ENCODE peak calls at places on chromosome 11, in eight cellular contexts. R is iris pigment epithelial cell; C is CD4-positive, alpha-beta T cell; W is caudate nucleus; I is effector memory CD8-positive, alpha-beta T cell; K is GOT3; V is effector CD4-positive, alpha-beta T cell; E is AG08396. B is an unnamed sample.

GRCh38 chr11:79663012-79663411 is 222.2 kb upstream of the TENM4 start:
- DNase-seq in W (no peak), R (no peak), K (no peak), C (no peak), I (no peak), E (no peak), V (no peak), B (no peak)

GRCh38 chr11:12930850-12931249 is 78.3 kb upstream of the RASSF10 start:
- DNase-seq in V (no peak), R (peak; percentile 22), C (no peak), W (no peak), K (no peak), E (no peak), I (no peak), B (no peak)

GRCh38 chr11:58923300-58923788 is 15.9 kb upstream of the GLYATL1 start:
- DNase-seq in W (no peak), V (no peak), C (no peak), I (no peak), K (peak; percentile 13), R (peak; percentile 40), E (peak; percentile 27), B (peak; percentile 64)

GRCh38 chr11:68753300-68753699 is 2.0 kb upstream of the TESMIN start:
- DNase-seq in E (no peak), K (no peak), W (no peak), C (no peak), V (no peak), R (no peak), I (no peak), B (no peak)

GRCh38 chr11:118621071-118621815 is 13.8 kb downstream of the PHLDB1 start:
- DNase-seq in W (peak; percentile 59), E (peak; percentile 84), R (peak; percentile 91), K (no peak), C (no peak), I (no peak), V (no peak), B (peak; percentile 95)

GRCh38 chr11:115959098-115959497 is 454.9 kb upstream of the CADM1 start:
- DNase-seq in I (no peak), K (no peak), E (no peak), W (no peak), R (no peak), V (no peak), C (no peak), B (no peak)

GRCh38 chr11:94048310-94048709 is 27.2 kb downstream of the HEPHL1 start:
- DNase-seq in I (no peak), K (no peak), C (no peak), R (no peak), V (no peak), E (no peak), W (no peak), B (no peak)

GRCh38 chr11:62574363-62575057 is 819 bp upstream of the EEF1G start:
- DNase-seq in I (no peak), E (peak; percentile 36), C (no peak), W (no peak), R (no peak), V (no peak), K (no peak), B (peak; percentile 51)

GRCh38 chr11:117597083-117597482 is 199.9 kb downstream of the DSCAML1 start:
- DNase-seq in W (no peak), E (peak; percentile 36), V (peak; percentile 11), C (peak; percentile 13), R (peak; percentile 38), I (peak; percentile 27), K (no peak), B (peak; percentile 41)

GRCh38 chr11:22785251-22785650 is 44.4 kb downstream of the SVIP start:
- DNase-seq in W (no peak), K (no peak), E (no peak), R (peak; percentile 22), I (no peak), V (no peak), C (no peak), B (peak; percentile 66)

GRCh38 chr11:46332568-46333128 is 14.6 kb upstream of the DGKZ start:
- DNase-seq in C (peak; percentile 54), R (no peak), I (no peak), W (no peak), K (no peak), V (no peak), E (no peak), B (peak; percentile 68)

GRCh38 chr11:123475478-123475877 is 45.4 kb downstream of the GRAMD1B start:
- DNase-seq in V (no peak), K (no peak), E (no peak), I (no peak), W (no peak), R (peak; percentile 49), C (no peak), B (peak; percentile 77)

GRCh38 chr11:96145163-96145585 is 197.8 kb downstream of the MAML2 start:
- DNase-seq in V (no peak), R (peak; percentile 89), I (no peak), W (no peak), E (no peak), C (no peak), K (no peak), B (peak; percentile 52)

GRCh38 chr11:32023370-32023964 is 67.4 kb upstream of the RCN1 start:
- DNase-seq in E (no peak), K (no peak), C (no peak), W (no peak), I (no peak), R (no peak), V (no peak), B (no peak)

GRCh38 chr11:12856338-12856737 is 152.8 kb upstream of the RASSF10 start:
- DNase-seq in C (no peak), V (no peak), E (no peak), W (no peak), I (no peak), R (no peak), K (no peak), B (no peak)

GRCh38 chr11:127055240-127055639 is 54.7 kb upstream of the KIRREL3 start:
- DNase-seq in C (no peak), K (no peak), I (no peak), E (no peak), V (no peak), W (no peak), R (no peak), B (no peak)

B was measured in A673.